ENCODE peak calls at places on chromosomes 13 and 19, in five cellular contexts. One of them, this sample, is unnamed.

GRCh38 chr13:27679896-27680295 is 58.2 kb downstream of the POLR1D start:
- DNase-seq in T-helper 9 cell: no peak
- DNase-seq in activated T-cell treated with anti-CD3 and anti-CD28 coated beads for 1 hour: no peak
- DNase-seq in H1: no peak
- DNase-seq in HCEC 1CT: no peak
- DNase-seq in this sample: no peak

GRCh38 chr13:37109080-37109678 is 3.7 kb upstream of the CSNK1A1L start:
- DNase-seq in T-helper 9 cell: no peak
- DNase-seq in activated T-cell treated with anti-CD3 and anti-CD28 coated beads for 1 hour: no peak
- DNase-seq in H1: no peak
- DNase-seq in HCEC 1CT: peak; percentile 39
- DNase-seq in this sample: no peak

GRCh38 chr13:30408319-30409101 is 13.8 kb upstream of the UBE2L5 start:
- DNase-seq in T-helper 9 cell: peak; percentile 84
- DNase-seq in activated T-cell treated with anti-CD3 and anti-CD28 coated beads for 1 hour: peak; percentile 87
- DNase-seq in H1: peak; percentile 92
- DNase-seq in HCEC 1CT: peak; percentile 75
- DNase-seq in this sample: peak; percentile 87

GRCh38 chr19:35262101-35262761 is 6.5 kb upstream of the USF2 start:
- DNase-seq in T-helper 9 cell: no peak
- DNase-seq in activated T-cell treated with anti-CD3 and anti-CD28 coated beads for 1 hour: no peak
- DNase-seq in H1: no peak
- DNase-seq in HCEC 1CT: no peak
- DNase-seq in this sample: peak; percentile 54

GRCh38 chr19:45492627-45493470 is 4.0 kb downstream of the RTN2 start:
- DNase-seq in T-helper 9 cell: no peak
- DNase-seq in activated T-cell treated with anti-CD3 and anti-CD28 coated beads for 1 hour: no peak
- DNase-seq in H1: no peak
- DNase-seq in HCEC 1CT: peak; percentile 79
- DNase-seq in this sample: no peak

GRCh38 chr13:22285867-22286632 is 615.2 kb downstream of the FGF9 start:
- DNase-seq in T-helper 9 cell: no peak
- DNase-seq in activated T-cell treated with anti-CD3 and anti-CD28 coated beads for 1 hour: no peak
- DNase-seq in H1: no peak
- DNase-seq in HCEC 1CT: no peak
- DNase-seq in this sample: no peak

GRCh38 chr19:10086904-10087256 is 763 bp downstream of the SHFL start:
- DNase-seq in T-helper 9 cell: peak; percentile 31
- DNase-seq in activated T-cell treated with anti-CD3 and anti-CD28 coated beads for 1 hour: peak; percentile 41
- DNase-seq in H1: no peak
- DNase-seq in HCEC 1CT: no peak
- DNase-seq in this sample: peak; percentile 30

GRCh38 chr13:103695320-103695719 is 629.1 kb upstream of the SLC10A2 start:
- DNase-seq in T-helper 9 cell: no peak
- DNase-seq in activated T-cell treated with anti-CD3 and anti-CD28 coated beads for 1 hour: no peak
- DNase-seq in H1: no peak
- DNase-seq in HCEC 1CT: no peak
- DNase-seq in this sample: no peak

GRCh38 chr13:59064042-59064441 is 1099.7 kb downstream of the DIAPH3 start:
- DNase-seq in T-helper 9 cell: no peak
- DNase-seq in activated T-cell treated with anti-CD3 and anti-CD28 coated beads for 1 hour: no peak
- DNase-seq in H1: no peak
- DNase-seq in HCEC 1CT: no peak
- DNase-seq in this sample: no peak

GRCh38 chr19:30344446-30345425 is 27.4 kb upstream of the ZNF536 start:
- DNase-seq in T-helper 9 cell: no peak
- DNase-seq in activated T-cell treated with anti-CD3 and anti-CD28 coated beads for 1 hour: no peak
- DNase-seq in H1: no peak
- DNase-seq in HCEC 1CT: no peak
- DNase-seq in this sample: no peak

GRCh38 chr19:40342644-40343311 is 5.4 kb downstream of the C19orf47 start:
- DNase-seq in T-helper 9 cell: no peak
- DNase-seq in activated T-cell treated with anti-CD3 and anti-CD28 coated beads for 1 hour: no peak
- DNase-seq in H1: no peak
- DNase-seq in HCEC 1CT: no peak
- DNase-seq in this sample: no peak

This sample was measured in naive thymus-derived CD8-positive, alpha-beta T cell.